ENCODE peak calls at places on chromosomes 4 and X, in ten cellular contexts. Q, M, E, W, C, I, S, D, Z and B are unnamed samples.

GRCh38 chrX:22134681-22135080 is 102.6 kb downstream of the PHEX start:
- DNase-seq in Q (no peak), M (no peak), E (peak; percentile 74), W (peak; percentile 22), C (no peak), I (peak; percentile 64), S (peak; percentile 79), D (no peak), Z (no peak), B (no peak)

GRCh38 chrX:1661048-1661921 is 46.4 kb downstream of the ASMT start:
- DNase-seq in Q (peak; percentile 17), M (peak; percentile 79), E (no peak), W (peak; percentile 13), C (no peak), I (no peak), S (no peak), D (peak; percentile 91), Z (peak; percentile 59), B (peak; percentile 91)

GRCh38 chr4:185227131-185227551 is 17.7 kb downstream of the SNX25 start:
- DNase-seq in Q (peak; percentile 18), M (no peak), E (no peak), W (peak; percentile 29), C (no peak), I (no peak), S (peak; percentile 60), D (no peak), Z (no peak), B (no peak)

GRCh38 chr4:94455081-94455480 is 3.3 kb downstream of the PDLIM5 start:
- DNase-seq in Q (no peak), M (peak; percentile 48), E (peak; percentile 86), W (peak; percentile 68), C (no peak), I (no peak), S (peak; percentile 86), D (no peak), Z (peak; percentile 24), B (no peak)

GRCh38 chr4:74631338-74631737 is 163.0 kb downstream of the BTC start:
- DNase-seq in Q (no peak), M (no peak), E (no peak), W (no peak), C (no peak), I (no peak), S (peak; percentile 72), D (no peak), Z (no peak), B (no peak)

GRCh38 chr4:139825523-139826014 is 159.9 kb downstream of the MGST2 start:
- DNase-seq in Q (no peak), M (no peak), E (no peak), W (no peak), C (no peak), I (no peak), S (no peak), D (no peak), Z (no peak), B (no peak)

GRCh38 chrX:120358687-120359086 is 3.2 kb upstream of the ATP1B4 start:
- DNase-seq in Q (peak; percentile 9), M (no peak), E (peak; percentile 2), W (no peak), C (no peak), I (no peak), S (no peak), D (no peak), Z (no peak), B (no peak)

GRCh38 chr4:73870778-73871177 is 1.6 kb downstream of the CXCL1 start:
- DNase-seq in Q (no peak), M (no peak), E (peak; percentile 32), W (no peak), C (no peak), I (no peak), S (peak; percentile 70), D (no peak), Z (no peak), B (no peak)

GRCh38 chrX:9706426-9706825 is 59.2 kb downstream of the GPR143 start:
- DNase-seq in Q (no peak), M (no peak), E (no peak), W (no peak), C (no peak), I (no peak), S (no peak), D (no peak), Z (no peak), B (no peak)

GRCh38 chr4:67344594-67345380 is 200.5 kb downstream of the CENPC start:
- DNase-seq in Q (no peak), M (no peak), E (no peak), W (no peak), C (no peak), I (no peak), S (no peak), D (no peak), Z (no peak), B (no peak)

GRCh38 chr4:148539387-148539786 is 97.2 kb upstream of the NR3C2 start:
- DNase-seq in Q (no peak), M (no peak), E (no peak), W (no peak), C (no peak), I (no peak), S (no peak), D (no peak), Z (peak; percentile 26), B (peak; percentile 61)

GRCh38 chrX:13488706-13489105 is 80.7 kb upstream of the EGFL6 start:
- DNase-seq in Q (no peak), M (no peak), E (no peak), W (no peak), C (no peak), I (no peak), S (peak; percentile 67), D (no peak), Z (no peak), B (no peak)

GRCh38 chrX:13487731-13488505 is 81.5 kb upstream of the EGFL6 start:
- DNase-seq in Q (peak; percentile 11), M (no peak), E (peak; percentile 97), W (peak; percentile 10), C (peak; percentile 13), I (peak; percentile 60), S (peak; percentile 92), D (peak; percentile 9), Z (peak; percentile 31), B (peak; percentile 79)

GRCh38 chrX:13483773-13484172 is 85.6 kb upstream of the EGFL6 start:
- DNase-seq in Q (no peak), M (no peak), E (no peak), W (no peak), C (no peak), I (no peak), S (no peak), D (no peak), Z (no peak), B (no peak)

GRCh38 chrX:13482764-13483552 is 86.4 kb upstream of the EGFL6 start:
- DNase-seq in Q (peak; percentile 7), M (no peak), E (peak; percentile 51), W (no peak), C (no peak), I (no peak), S (no peak), D (no peak), Z (no peak), B (no peak)

DNA sequence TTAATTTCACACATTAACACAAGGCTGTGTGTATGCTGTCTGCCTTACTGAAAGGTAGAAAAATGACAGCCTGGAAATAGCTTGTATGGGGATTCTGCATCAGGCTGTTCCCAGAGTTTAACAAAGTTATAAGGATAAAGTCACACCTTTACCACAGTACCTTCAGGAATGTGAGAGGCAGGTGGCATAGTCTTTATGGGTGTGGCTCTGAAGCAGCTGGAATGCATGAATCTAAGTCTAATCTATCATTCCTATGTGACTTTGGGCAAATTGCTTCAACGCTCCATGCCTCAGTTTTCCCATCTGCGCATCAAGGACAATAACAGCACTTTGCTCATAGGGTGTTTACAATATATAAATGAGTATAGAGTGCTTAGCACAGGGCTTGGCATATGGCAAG is 84.2 kb upstream of the EGFL6 start:
- DNase-seq in Q (no peak), M (no peak), E (no peak), W (no peak), C (no peak), I (peak; percentile 35), S (no peak), D (no peak), Z (no peak), B (no peak)
- TF ChIP-seq CTCF in Q (no peak), M (no peak), E (no peak), W (no peak), C (no peak), I (no peak), S (no peak), D (no peak), Z (no peak), B (no peak)

DNA sequence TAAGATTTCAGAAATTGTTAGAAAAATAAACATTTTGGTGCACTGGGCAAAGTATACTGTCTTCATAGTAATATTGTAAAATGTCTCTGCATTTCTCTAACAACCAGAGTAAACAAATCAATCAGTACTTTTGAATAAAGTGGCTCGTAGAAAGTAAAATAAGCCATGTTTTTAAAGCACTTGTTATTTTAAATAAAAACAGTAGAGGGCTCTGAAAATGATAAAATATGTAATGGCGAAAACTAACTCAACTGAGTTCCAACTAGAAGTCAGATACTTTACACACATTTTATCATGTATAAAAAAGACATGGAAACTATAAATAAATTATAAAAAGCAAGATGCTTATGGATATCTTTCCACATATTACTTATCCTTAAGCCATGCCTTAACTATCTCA is 1134.4 kb downstream of the PDHA2 start:
- DNase-seq in Q (no peak), M (no peak), E (no peak), W (no peak), C (no peak), I (no peak), S (no peak), D (no peak), Z (no peak), B (no peak)
- TF ChIP-seq CTCF in Q (no peak), M (no peak), E (no peak), W (no peak), C (no peak), I (no peak), S (no peak), D (no peak), Z (no peak), B (no peak)

GRCh38 chr4:151644625-151645024 is 116.2 kb downstream of the GATB start:
- DNase-seq in Q (peak; percentile 59), M (no peak), E (no peak), W (peak; percentile 44), C (no peak), I (peak; percentile 7), S (no peak), D (peak; percentile 69), Z (no peak), B (peak; percentile 89)
- TF ChIP-seq CTCF in Q (peak; percentile 57), M (peak; percentile 19), E (peak; percentile 34), W (peak; percentile 71), C (no peak), I (peak; percentile 55), S (peak; percentile 51), D (peak; percentile 43), Z (peak; percentile 23), B (peak; percentile 83)

DNA sequence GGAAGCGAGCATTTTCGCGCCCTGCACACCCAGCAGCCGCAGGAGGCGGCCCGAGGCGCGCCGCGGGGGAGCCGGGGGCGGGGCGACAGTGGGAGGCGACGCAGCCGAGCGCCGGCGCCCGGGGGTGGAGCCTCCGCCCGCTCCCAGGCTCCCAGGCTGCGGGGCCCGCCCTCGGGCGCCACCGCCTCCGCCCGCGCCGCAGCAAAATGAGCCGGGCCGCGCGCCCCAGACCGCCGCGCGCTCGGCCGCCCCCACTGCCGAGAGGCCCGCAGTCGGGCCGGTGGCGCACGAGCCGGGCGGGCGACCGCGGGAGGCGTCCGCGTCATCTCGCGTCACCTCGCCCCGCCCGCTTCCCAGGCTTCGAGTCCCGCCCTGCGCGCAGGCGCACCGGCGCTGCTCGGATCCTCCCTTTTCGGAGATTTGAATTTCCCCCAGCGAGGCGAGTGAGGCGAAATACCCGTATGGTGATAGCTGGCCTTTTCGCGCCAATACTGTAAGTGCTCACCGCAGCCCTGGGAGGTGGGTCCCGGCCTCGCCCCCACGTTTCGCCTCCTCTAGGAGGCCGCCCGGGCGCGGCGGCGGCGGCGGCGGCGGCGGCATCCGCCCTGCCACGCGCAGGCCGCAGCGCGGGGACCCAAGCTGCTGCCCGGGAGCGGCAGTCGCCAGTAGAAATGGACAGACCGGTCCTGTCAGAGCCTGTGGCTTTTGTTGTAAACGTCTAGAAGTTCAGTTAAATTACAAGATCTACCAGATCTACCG is at the start of gene TMEM187:
- DNase-seq in Q (peak; percentile 91), M (peak; percentile 89), E (peak; percentile 82), W (peak; percentile 84), C (peak; percentile 69), I (peak; percentile 93), S (peak; percentile 88), D (peak; percentile 82), Z (peak; percentile 84), B (peak; percentile 93)
- TF ChIP-seq CTCF in Q (no peak), M (no peak), E (no peak), W (no peak), C (no peak), I (no peak), S (no peak), D (no peak), Z (no peak), B (no peak)